ENCODE peak calls at places on chromosomes 4 and X, in eight cellular contexts. One of them, this sample, is unnamed.

GRCh38 chrX:13085533-13085932 is 41.1 kb upstream of the FAM9C start:
- DNase-seq in MM.1S: no peak
- DNase-seq in hepatocyte: no peak
- DNase-seq in BE2C: no peak
- DNase-seq in HCT116: no peak
- DNase-seq in IMR-90: no peak
- DNase-seq in H7: no peak
- DNase-seq in mesenchymal stem cell: no peak
- DNase-seq in this sample: no peak

GRCh38 chr4:157459789-157460188 is 239.3 kb downstream of the GRIA2 start:
- DNase-seq in MM.1S: no peak
- DNase-seq in hepatocyte: peak; percentile 20
- DNase-seq in BE2C: no peak
- DNase-seq in HCT116: no peak
- DNase-seq in IMR-90: no peak
- DNase-seq in H7: no peak
- DNase-seq in mesenchymal stem cell: no peak
- DNase-seq in this sample: no peak

GRCh38 chr4:26048378-26048882 is 134.4 kb downstream of the SMIM20 start:
- DNase-seq in MM.1S: no peak
- DNase-seq in hepatocyte: peak; percentile 68
- DNase-seq in BE2C: no peak
- DNase-seq in HCT116: no peak
- DNase-seq in IMR-90: peak; percentile 92
- DNase-seq in H7: no peak
- DNase-seq in mesenchymal stem cell: peak; percentile 46
- DNase-seq in this sample: peak; percentile 54

GRCh38 chr4:81675785-81676427 is 204.2 kb upstream of the RASGEF1B start:
- DNase-seq in MM.1S: no peak
- DNase-seq in hepatocyte: no peak
- DNase-seq in BE2C: no peak
- DNase-seq in HCT116: no peak
- DNase-seq in IMR-90: no peak
- DNase-seq in H7: no peak
- DNase-seq in mesenchymal stem cell: no peak
- DNase-seq in this sample: no peak

GRCh38 chr4:96139251-96139929 is 299.5 kb downstream of the PDHA2 start:
- DNase-seq in MM.1S: no peak
- DNase-seq in hepatocyte: no peak
- DNase-seq in BE2C: no peak
- DNase-seq in HCT116: no peak
- DNase-seq in IMR-90: no peak
- DNase-seq in H7: no peak
- DNase-seq in mesenchymal stem cell: no peak
- DNase-seq in this sample: no peak

GRCh38 chr4:55172694-55173287 is 47.4 kb upstream of the KDR start:
- DNase-seq in MM.1S: no peak
- DNase-seq in hepatocyte: no peak
- DNase-seq in BE2C: no peak
- DNase-seq in HCT116: no peak
- DNase-seq in IMR-90: no peak
- DNase-seq in H7: no peak
- DNase-seq in mesenchymal stem cell: peak; percentile 55
- DNase-seq in this sample: peak; percentile 93

GRCh38 chr4:89269267-89269666 is 38.3 kb downstream of the GPRIN3 start:
- DNase-seq in MM.1S: no peak
- DNase-seq in hepatocyte: no peak
- DNase-seq in BE2C: no peak
- DNase-seq in HCT116: no peak
- DNase-seq in IMR-90: no peak
- DNase-seq in H7: no peak
- DNase-seq in mesenchymal stem cell: no peak
- DNase-seq in this sample: no peak

GRCh38 chr4:8029689-8030088 is 90.0 kb upstream of the AFAP1 start:
- DNase-seq in MM.1S: no peak
- DNase-seq in hepatocyte: no peak
- DNase-seq in BE2C: no peak
- DNase-seq in HCT116: no peak
- DNase-seq in IMR-90: no peak
- DNase-seq in H7: no peak
- DNase-seq in mesenchymal stem cell: no peak
- DNase-seq in this sample: no peak

GRCh38 chr4:64784125-64784524 is 374.9 kb upstream of the TECRL start:
- DNase-seq in MM.1S: no peak
- DNase-seq in hepatocyte: no peak
- DNase-seq in BE2C: no peak
- DNase-seq in HCT116: no peak
- DNase-seq in IMR-90: no peak
- DNase-seq in H7: no peak
- DNase-seq in mesenchymal stem cell: no peak
- DNase-seq in this sample: peak; percentile 88

GRCh38 chr4:48197643-48198237 is 63.7 kb upstream of the TXK start:
- DNase-seq in MM.1S: no peak
- DNase-seq in hepatocyte: no peak
- DNase-seq in BE2C: no peak
- DNase-seq in HCT116: no peak
- DNase-seq in IMR-90: no peak
- DNase-seq in H7: no peak
- DNase-seq in mesenchymal stem cell: no peak
- DNase-seq in this sample: no peak

GRCh38 chr4:188423039-188423438 is 283.8 kb downstream of the TRIML1 start:
- DNase-seq in MM.1S: no peak
- DNase-seq in hepatocyte: no peak
- DNase-seq in BE2C: no peak
- DNase-seq in HCT116: no peak
- DNase-seq in IMR-90: peak; percentile 31
- DNase-seq in H7: no peak
- DNase-seq in mesenchymal stem cell: no peak
- DNase-seq in this sample: no peak

GRCh38 chr4:52641853-52642563 is 17.1 kb downstream of the USP46 start:
- DNase-seq in MM.1S: no peak
- DNase-seq in hepatocyte: no peak
- DNase-seq in BE2C: no peak
- DNase-seq in HCT116: peak; percentile 88
- DNase-seq in IMR-90: peak; percentile 79
- DNase-seq in H7: no peak
- DNase-seq in mesenchymal stem cell: peak; percentile 65
- DNase-seq in this sample: peak; percentile 66

DNA sequence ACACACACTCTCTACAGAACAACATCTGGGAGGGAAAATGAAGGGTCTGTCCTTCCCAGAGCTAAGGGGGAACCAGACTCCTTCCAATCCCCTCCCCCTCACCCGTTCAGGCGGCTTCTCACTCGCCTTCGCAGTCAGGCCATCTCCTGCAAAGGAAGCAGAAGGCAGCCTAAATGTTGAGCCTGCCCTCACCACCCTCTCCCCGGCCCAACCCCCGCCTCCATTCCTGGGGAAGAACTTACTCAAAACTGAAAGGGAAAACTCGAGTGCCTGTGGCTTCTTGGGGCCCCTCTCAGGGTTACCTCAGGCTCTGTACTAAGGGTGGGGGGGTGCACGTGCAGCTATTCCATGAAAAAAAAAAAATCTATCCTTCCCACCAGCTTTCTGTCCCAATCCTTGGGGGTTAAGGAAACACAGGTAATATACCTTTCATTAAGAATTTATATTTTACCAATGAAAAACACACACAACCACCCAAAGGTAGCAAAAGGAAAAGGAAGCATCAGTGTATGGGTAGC is 2.4 kb downstream of the ZMYM3 start:
- DNase-seq in MM.1S: no peak
- DNase-seq in hepatocyte: no peak
- DNase-seq in BE2C: no peak
- DNase-seq in HCT116: no peak
- DNase-seq in IMR-90: no peak
- DNase-seq in H7: no peak
- DNase-seq in mesenchymal stem cell: peak; percentile 18
- DNase-seq in this sample: no peak
- H3K4me3 ChIP-seq in MM.1S: no peak overlapping the region
- H3K4me3 ChIP-seq in hepatocyte: no peak overlapping the region
- H3K4me3 ChIP-seq in BE2C: no peak overlapping the region
- H3K4me3 ChIP-seq in HCT116: no peak overlapping the region
- H3K4me3 ChIP-seq in IMR-90: no peak overlapping the region
- H3K4me3 ChIP-seq in H7: no peak overlapping the region
- H3K4me3 ChIP-seq in mesenchymal stem cell: peak overlapping the region; percentile 85
- H3K4me3 ChIP-seq in this sample: no peak overlapping the region

GRCh38 chrX:86946569-86946968 is 571.0 kb upstream of the KLHL4 start:
- DNase-seq in MM.1S: peak; percentile 57
- DNase-seq in hepatocyte: peak; percentile 36
- DNase-seq in BE2C: no peak
- DNase-seq in HCT116: no peak
- DNase-seq in IMR-90: peak; percentile 24
- DNase-seq in H7: peak; percentile 12
- DNase-seq in mesenchymal stem cell: peak; percentile 37
- DNase-seq in this sample: peak; percentile 3
- H3K4me3 ChIP-seq in MM.1S: no peak overlapping the region
- H3K4me3 ChIP-seq in hepatocyte: no peak overlapping the region
- H3K4me3 ChIP-seq in BE2C: no peak overlapping the region
- H3K4me3 ChIP-seq in HCT116: no peak overlapping the region
- H3K4me3 ChIP-seq in IMR-90: no peak overlapping the region
- H3K4me3 ChIP-seq in H7: no peak overlapping the region
- H3K4me3 ChIP-seq in mesenchymal stem cell: no peak overlapping the region
- H3K4me3 ChIP-seq in this sample: no peak overlapping the region

GRCh38 chr4:168594121-168594520 is 97.3 kb downstream of the PALLD start:
- DNase-seq in MM.1S: no peak
- DNase-seq in hepatocyte: no peak
- DNase-seq in BE2C: no peak
- DNase-seq in HCT116: no peak
- DNase-seq in IMR-90: no peak
- DNase-seq in H7: no peak
- DNase-seq in mesenchymal stem cell: no peak
- DNase-seq in this sample: no peak
- H3K4me3 ChIP-seq in MM.1S: no peak overlapping the region
- H3K4me3 ChIP-seq in hepatocyte: no peak overlapping the region
- H3K4me3 ChIP-seq in BE2C: no peak overlapping the region
- H3K4me3 ChIP-seq in HCT116: no peak overlapping the region
- H3K4me3 ChIP-seq in IMR-90: no peak overlapping the region
- H3K4me3 ChIP-seq in H7: no peak overlapping the region
- H3K4me3 ChIP-seq in mesenchymal stem cell: no peak overlapping the region
- H3K4me3 ChIP-seq in this sample: no peak overlapping the region

GRCh38 chr4:42712854-42713253 is 55.9 kb upstream of the ATP8A1 start:
- DNase-seq in MM.1S: no peak
- DNase-seq in hepatocyte: no peak
- DNase-seq in BE2C: peak; percentile 43
- DNase-seq in HCT116: no peak
- DNase-seq in IMR-90: no peak
- DNase-seq in H7: no peak
- DNase-seq in mesenchymal stem cell: no peak
- DNase-seq in this sample: no peak

GRCh38 chr4:42708625-42709024 is 51.7 kb upstream of the ATP8A1 start:
- DNase-seq in MM.1S: no peak
- DNase-seq in hepatocyte: no peak
- DNase-seq in BE2C: no peak
- DNase-seq in HCT116: no peak
- DNase-seq in IMR-90: no peak
- DNase-seq in H7: no peak
- DNase-seq in mesenchymal stem cell: no peak
- DNase-seq in this sample: no peak

GRCh38 chr4:42710329-42710728 is 53.4 kb upstream of the ATP8A1 start:
- DNase-seq in MM.1S: peak; percentile 68
- DNase-seq in hepatocyte: no peak
- DNase-seq in BE2C: no peak
- DNase-seq in HCT116: no peak
- DNase-seq in IMR-90: no peak
- DNase-seq in H7: no peak
- DNase-seq in mesenchymal stem cell: no peak
- DNase-seq in this sample: no peak

GRCh38 chr4:42709392-42710065 is 52.6 kb upstream of the ATP8A1 start:
- DNase-seq in MM.1S: peak; percentile 31
- DNase-seq in hepatocyte: peak; percentile 10
- DNase-seq in BE2C: no peak
- DNase-seq in HCT116: no peak
- DNase-seq in IMR-90: no peak
- DNase-seq in H7: no peak
- DNase-seq in mesenchymal stem cell: no peak
- DNase-seq in this sample: no peak

GRCh38 chr4:42710761-42711160 is 53.9 kb upstream of the ATP8A1 start:
- DNase-seq in MM.1S: no peak
- DNase-seq in hepatocyte: no peak
- DNase-seq in BE2C: no peak
- DNase-seq in HCT116: no peak
- DNase-seq in IMR-90: no peak
- DNase-seq in H7: no peak
- DNase-seq in mesenchymal stem cell: no peak
- DNase-seq in this sample: no peak
- H3K4me3 ChIP-seq in MM.1S: peak overlapping the region; percentile 4
- H3K4me3 ChIP-seq in hepatocyte: no peak overlapping the region
- H3K4me3 ChIP-seq in BE2C: no peak overlapping the region
- H3K4me3 ChIP-seq in HCT116: no peak overlapping the region
- H3K4me3 ChIP-seq in IMR-90: no peak overlapping the region
- H3K4me3 ChIP-seq in H7: no peak overlapping the region
- H3K4me3 ChIP-seq in mesenchymal stem cell: no peak overlapping the region
- H3K4me3 ChIP-seq in this sample: no peak overlapping the region